ENCODE peak calls at places on chromosome 1, in six cellular contexts. R is A549, Q is endothelial cell of umbilical vein, G is K562, N is HepG2, C is GM12878. V is an unnamed sample.

GRCh38 chr1:41422306-41422705 is 61.1 kb downstream of the FOXO6 start:
- DNase-seq in N (no peak), G (no peak), Q (no peak), R (no peak), C (no peak), V (no peak)

GRCh38 chr1:187264995-187265602 is 436.4 kb downstream of the PLA2G4A start:
- DNase-seq in Q (peak), R (peak), G (no peak), N (peak), C (no peak), V (peak)

GRCh38 chr1:197471248-197472035 is 203.4 kb downstream of the CRB1 start:
- DNase-seq in N (no peak), Q (no peak), C (no peak), R (no peak), G (no peak), V (no peak)

GRCh38 chr1:109476825-109477224 is 6.9 kb upstream of the ATXN7L2 start:
- DNase-seq in R (no peak), C (no peak), Q (no peak), N (no peak), G (peak), V (no peak)

GRCh38 chr1:41323243-41323642 is 38.0 kb upstream of the FOXO6 start:
- DNase-seq in Q (no peak), C (no peak), R (no peak), N (no peak), G (no peak), V (no peak)

GRCh38 chr1:88646852-88647645 is 37.0 kb upstream of the PKN2 start:
- DNase-seq in N (peak), R (peak), C (no peak), Q (no peak), G (no peak), V (peak)

GRCh38 chr1:112533029-112533428 is 24.3 kb downstream of the WNT2B start:
- DNase-seq in R (no peak), N (no peak), G (no peak), C (no peak), Q (no peak), V (no peak)

GRCh38 chr1:183619719-183620118 is 15.9 kb downstream of the ARPC5 start:
- DNase-seq in C (no peak), R (no peak), Q (no peak), G (no peak), N (no peak), V (no peak)

DNA sequence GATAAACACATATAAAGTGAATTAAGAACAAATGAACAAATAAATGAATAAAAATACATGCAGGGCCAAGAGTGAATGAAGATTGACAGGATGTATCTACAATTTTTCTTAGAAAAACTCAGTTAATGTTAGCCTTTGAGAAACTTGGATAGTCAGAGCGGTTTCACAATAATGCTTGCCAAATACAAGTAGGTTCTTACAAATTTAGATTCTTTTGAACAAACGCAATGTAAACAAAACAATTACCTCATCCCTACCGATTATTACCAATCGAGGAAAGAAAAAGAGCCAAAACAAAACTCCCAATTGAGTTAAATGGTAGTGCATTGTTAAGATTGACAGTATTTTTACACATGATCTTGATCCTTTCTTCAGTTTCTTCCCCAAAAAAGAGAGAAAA is 176.9 kb upstream of the DEPDC1 start:
- DNase-seq in C (no peak), Q (no peak), R (no peak), N (no peak), G (no peak), V (no peak)
- TF ChIP-seq MYC in C (no peak), Q (no peak), R (no peak), N (no peak), G (no peak), V (no peak)

DNA sequence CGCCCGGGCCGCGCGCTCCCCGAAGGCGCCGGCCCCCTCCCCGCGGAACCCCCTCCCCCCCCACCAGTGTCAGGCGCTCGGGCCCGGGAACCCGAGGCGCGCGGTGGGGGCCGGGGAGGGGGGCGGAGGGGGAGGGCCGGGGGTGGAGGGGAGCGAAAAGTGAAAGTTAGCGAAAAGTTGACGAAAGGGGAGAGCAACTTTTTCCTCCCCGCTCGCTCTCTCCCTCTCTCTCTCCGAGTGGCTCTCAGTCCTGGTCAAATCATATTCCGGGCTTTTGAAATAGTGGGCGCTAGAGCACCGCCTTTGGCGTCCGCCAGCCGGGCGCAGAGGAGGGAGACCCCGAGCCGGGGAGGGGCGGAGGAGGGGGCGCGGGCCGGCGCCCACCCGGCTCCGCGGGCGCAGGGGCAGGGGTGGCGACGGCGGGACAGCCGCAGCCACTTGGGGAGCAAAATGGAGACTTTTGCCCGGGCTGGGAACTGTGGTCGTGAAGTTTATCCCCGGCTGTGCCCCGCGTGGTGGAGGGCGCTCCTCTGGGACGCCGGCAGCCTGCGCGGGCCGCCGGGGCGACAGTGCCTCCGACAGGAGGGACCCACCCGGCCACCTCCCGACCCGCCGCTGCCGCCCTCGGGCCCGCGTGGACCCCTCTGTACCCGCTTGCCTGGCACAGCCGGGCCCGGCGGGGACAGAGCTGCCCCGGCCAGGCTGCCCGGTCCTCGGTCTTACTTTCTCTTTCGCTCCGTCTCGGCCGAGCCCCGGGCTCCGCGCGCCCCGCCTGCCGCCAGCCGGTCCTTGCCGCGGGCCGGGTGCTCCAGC is 694 bp downstream of the PRDM16 start:
- DNase-seq in N (peak), R (peak), G (no peak), Q (peak), C (no peak), V (peak)
- TF ChIP-seq CTCF in N (peak), R (peak), G (no peak), Q (no peak), C (no peak), V (peak)

GRCh38 chr1:26912147-26912490 is 1.7 kb downstream of the NR0B2 start:
- DNase-seq in G (no peak), N (no peak), Q (no peak), R (no peak), C (no peak), V (no peak)
- H3K4me3 ChIP-seq in G (no peak), N (peak), Q (no peak), R (no peak), C (no peak), V (no peak)

GRCh38 chr1:57544345-57544744 is 120.5 kb upstream of the DAB1 start:
- DNase-seq in G (no peak), C (no peak), Q (no peak), N (no peak), R (no peak), V (no peak)
- TF ChIP-seq MYC in G (no peak), C (no peak), Q (no peak), N (no peak), R (no peak), V (no peak)

DNA sequence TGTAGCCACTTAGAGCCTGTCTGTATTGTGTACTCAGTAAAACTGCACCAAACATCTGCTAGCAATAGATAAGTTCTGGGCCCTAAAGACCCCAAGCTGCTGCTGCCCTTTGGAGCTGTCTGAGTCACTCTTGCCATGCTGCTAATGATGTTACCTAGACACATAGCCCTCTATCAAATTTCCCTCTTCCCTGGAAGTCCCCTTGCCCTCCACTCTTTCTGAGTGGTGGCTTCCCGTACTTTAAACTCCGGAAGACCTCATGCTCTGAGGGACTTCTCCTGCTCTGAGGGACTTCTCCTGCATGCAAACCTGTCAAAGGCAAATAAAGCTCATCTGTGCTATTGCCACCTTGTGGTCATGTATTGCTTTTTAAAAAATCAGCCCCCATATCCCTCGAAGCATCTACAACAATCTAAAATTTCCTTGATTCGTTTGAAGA is 34.0 kb downstream of the FH start:
- DNase-seq in R (peak), G (peak), C (peak), N (peak), Q (peak), V (peak)
- TF ChIP-seq CTCF in R (peak), G (peak), C (peak), N (peak), Q (peak), V (peak)

V was measured in NB4.